ENCODE peak calls at places on chromosomes 1 and 21, in eight cellular contexts. U is colonic mucosa; H is upper lobe of right lung; F is naive thymus-derived CD4-positive, alpha-beta T cell; K is heart left ventricle; S is right cardiac atrium; L is mucosa of descending colon; X is IMR-90. P is an unnamed sample.

GRCh38 chr1:209427811-209428210 is 155.7 kb upstream of the CAMK1G start:
- DNase-seq in U (no peak), H (no peak), F (no peak), K (no peak), S (no peak), L (no peak), X (no peak), P (no peak)

GRCh38 chr1:230501845-230502244 is 75.7 kb upstream of the PGBD5 start:
- DNase-seq in U (peak; percentile 38), H (no peak), F (no peak), K (no peak), S (no peak), L (no peak), X (no peak), P (no peak)

GRCh38 chr1:59705849-59706599 is 108.7 kb upstream of the HOOK1 start:
- DNase-seq in U (no peak), H (no peak), F (no peak), K (peak; percentile 24), S (no peak), L (no peak), X (peak; percentile 93), P (no peak)

GRCh38 chr1:63662056-63662836 is 69.0 kb downstream of the PGM1 start:
- DNase-seq in U (no peak), H (no peak), F (no peak), K (peak; percentile 42), S (peak; percentile 76), L (no peak), X (peak; percentile 67), P (no peak)

GRCh38 chr1:187839873-187840272 is 1011.1 kb downstream of the PLA2G4A start:
- DNase-seq in U (no peak), H (no peak), F (no peak), K (no peak), S (no peak), L (no peak), X (no peak), P (no peak)

GRCh38 chr1:20266141-20266540 is 24.5 kb upstream of the VWA5B1 start:
- DNase-seq in U (no peak), H (no peak), F (no peak), K (no peak), S (no peak), L (no peak), X (peak; percentile 49), P (no peak)

GRCh38 chr21:14526816-14527689 is 19.1 kb downstream of the SAMSN1 start:
- DNase-seq in U (no peak), H (no peak), F (no peak), K (no peak), S (no peak), L (no peak), X (no peak), P (no peak)

GRCh38 chr1:56547977-56548376 is 31.4 kb downstream of the PLPP3 start:
- DNase-seq in U (peak; percentile 42), H (no peak), F (no peak), K (peak; percentile 82), S (peak; percentile 76), L (peak; percentile 36), X (no peak), P (no peak)

GRCh38 chr21:42569732-42570301 is 56.2 kb downstream of the SLC37A1 start:
- DNase-seq in U (no peak), H (peak; percentile 75), F (no peak), K (peak; percentile 13), S (peak; percentile 33), L (peak; percentile 14), X (no peak), P (peak; percentile 7)

GRCh38 chr1:10267319-10267718 is 56.9 kb downstream of the KIF1B start:
- DNase-seq in U (no peak), H (no peak), F (no peak), K (no peak), S (no peak), L (no peak), X (peak; percentile 38), P (no peak)

GRCh38 chr1:108082006-108082405 is 117.0 kb upstream of the VAV3 start:
- DNase-seq in U (no peak), H (no peak), F (no peak), K (peak; percentile 25), S (peak; percentile 50), L (no peak), X (no peak), P (no peak)

GRCh38 chr1:32962248-32962896 is 2.2 kb downstream of the RNF19B start:
- DNase-seq in U (no peak), H (no peak), F (no peak), K (no peak), S (no peak), L (no peak), X (peak; percentile 26), P (no peak)

GRCh38 chr1:85228952-85229351 is 28.1 kb upstream of the SYDE2 start:
- DNase-seq in U (no peak), H (no peak), F (no peak), K (no peak), S (no peak), L (no peak), X (no peak), P (no peak)

GRCh38 chr1:75602486-75602885 is 8.4 kb downstream of the SLC44A5 start:
- DNase-seq in U (no peak), H (no peak), F (no peak), K (no peak), S (no peak), L (no peak), X (no peak), P (no peak)

GRCh38 chr1:209614906-209615305 is 31.4 kb downstream of the CAMK1G start:
- DNase-seq in U (no peak), H (no peak), F (no peak), K (no peak), S (no peak), L (no peak), X (no peak), P (no peak)

GRCh38 chr1:234507089-234507488 is 28.1 kb upstream of the TARBP1 start:
- DNase-seq in U (no peak), H (no peak), F (no peak), K (no peak), S (no peak), L (no peak), X (no peak), P (no peak)

DNA sequence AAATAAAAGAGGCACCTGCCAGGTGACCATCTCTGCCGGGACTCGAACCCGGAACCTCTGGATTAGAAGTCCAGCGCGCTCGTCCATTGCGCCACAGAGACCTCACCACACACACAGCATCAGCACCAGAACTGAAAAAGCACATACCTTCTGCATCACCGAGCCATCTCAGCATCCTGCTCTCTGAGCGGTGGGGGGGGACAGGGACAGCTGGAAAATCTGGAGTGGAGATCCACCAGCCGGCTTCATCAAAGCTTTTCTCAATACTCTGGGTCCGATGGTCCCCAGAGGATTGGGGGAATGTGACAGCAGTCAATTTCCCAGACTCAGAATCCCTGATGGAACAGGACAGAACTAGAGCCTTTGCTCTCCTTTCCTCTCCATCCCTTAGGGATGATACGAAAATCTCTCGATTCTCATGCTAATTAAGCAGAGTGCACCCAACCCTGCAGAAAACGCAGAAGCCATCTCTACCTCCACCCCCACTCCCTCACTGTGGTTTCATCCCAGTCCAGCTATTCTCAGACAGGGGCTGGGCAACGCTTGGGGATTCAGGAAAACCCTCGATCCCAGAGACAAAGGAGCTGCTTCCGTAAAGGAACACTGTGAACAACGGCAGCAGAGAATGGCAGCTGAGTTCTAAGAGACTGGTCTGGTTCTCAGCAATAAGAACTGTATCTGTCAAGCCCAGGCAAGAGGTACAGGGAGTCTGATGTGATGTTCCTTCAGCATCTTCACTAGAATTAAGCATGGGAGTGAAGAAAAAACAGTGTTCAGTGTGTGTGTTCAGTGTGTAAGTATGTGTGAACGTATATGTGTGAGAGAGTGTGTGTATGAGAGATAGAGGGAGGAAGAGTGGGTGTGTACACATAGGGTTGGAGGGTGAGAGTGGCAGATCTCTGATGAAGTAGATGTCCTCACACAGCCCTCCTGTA is 29.6 kb upstream of the CADM3 start:
- DNase-seq in U (no peak), H (no peak), F (no peak), K (no peak), S (no peak), L (no peak), X (peak; percentile 60), P (no peak)
- H3K9me3 ChIP-seq in U (no peaks in the 10 kb centered on the region), H (no peaks in the 10 kb centered on the region), F (no peaks in the 10 kb centered on the region), K (no peaks in the 10 kb centered on the region), S (no peaks in the 10 kb centered on the region), L (no peaks in the 10 kb centered on the region), X (no peaks in the 10 kb centered on the region), P (no peaks in the 10 kb centered on the region)

GRCh38 chr1:170086399-170087032 is 12.0 kb upstream of the KIFAP3 start:
- DNase-seq in U (no peak), H (no peak), F (no peak), K (no peak), S (no peak), L (no peak), X (no peak), P (no peak)

DNA sequence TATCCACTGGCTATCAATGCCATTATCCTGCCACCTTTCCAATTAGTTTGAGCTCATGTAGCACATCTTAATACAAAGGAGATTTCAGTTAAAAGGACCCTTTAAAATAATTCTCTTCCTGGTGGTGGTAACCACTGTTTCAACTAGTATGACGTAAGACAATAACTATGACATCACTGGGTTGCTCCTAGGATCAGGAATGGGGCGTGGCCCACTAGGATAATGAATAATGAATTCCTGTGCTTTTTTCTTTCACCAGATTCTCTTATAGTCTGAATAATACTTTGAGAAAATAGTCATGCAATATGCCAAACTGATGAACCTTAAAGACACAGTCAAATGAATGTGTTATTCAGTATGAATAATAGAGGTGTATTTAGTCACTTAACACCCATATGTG is 10.6 kb upstream of the KIFAP3 start:
- DNase-seq in U (no peak), H (no peak), F (no peak), K (no peak), S (no peak), L (no peak), X (no peak), P (no peak)
- H3K9me3 ChIP-seq in U (no peaks in the 10 kb centered on the region), H (no peaks in the 10 kb centered on the region), F (no peaks in the 10 kb centered on the region), K (no peaks in the 10 kb centered on the region), S (no peaks in the 10 kb centered on the region), L (no peaks in the 10 kb centered on the region), X (no peaks in the 10 kb centered on the region), P (no peaks in the 10 kb centered on the region)

GRCh38 chr1:83015163-83015562 is 983.8 kb downstream of the TTLL7 start:
- DNase-seq in U (no peak), H (no peak), F (no peak), K (no peak), S (no peak), L (no peak), X (no peak), P (no peak)
- H3K9me3 ChIP-seq in U (no peaks in the 10 kb centered on the region), H (no peaks in the 10 kb centered on the region), F (no peaks in the 10 kb centered on the region), K (no peaks in the 10 kb centered on the region), S (no peaks in the 10 kb centered on the region), L (no peaks in the 10 kb centered on the region), X (peaks cover 3% of the 10 kb centered on the region), P (no peaks in the 10 kb centered on the region)

DNA sequence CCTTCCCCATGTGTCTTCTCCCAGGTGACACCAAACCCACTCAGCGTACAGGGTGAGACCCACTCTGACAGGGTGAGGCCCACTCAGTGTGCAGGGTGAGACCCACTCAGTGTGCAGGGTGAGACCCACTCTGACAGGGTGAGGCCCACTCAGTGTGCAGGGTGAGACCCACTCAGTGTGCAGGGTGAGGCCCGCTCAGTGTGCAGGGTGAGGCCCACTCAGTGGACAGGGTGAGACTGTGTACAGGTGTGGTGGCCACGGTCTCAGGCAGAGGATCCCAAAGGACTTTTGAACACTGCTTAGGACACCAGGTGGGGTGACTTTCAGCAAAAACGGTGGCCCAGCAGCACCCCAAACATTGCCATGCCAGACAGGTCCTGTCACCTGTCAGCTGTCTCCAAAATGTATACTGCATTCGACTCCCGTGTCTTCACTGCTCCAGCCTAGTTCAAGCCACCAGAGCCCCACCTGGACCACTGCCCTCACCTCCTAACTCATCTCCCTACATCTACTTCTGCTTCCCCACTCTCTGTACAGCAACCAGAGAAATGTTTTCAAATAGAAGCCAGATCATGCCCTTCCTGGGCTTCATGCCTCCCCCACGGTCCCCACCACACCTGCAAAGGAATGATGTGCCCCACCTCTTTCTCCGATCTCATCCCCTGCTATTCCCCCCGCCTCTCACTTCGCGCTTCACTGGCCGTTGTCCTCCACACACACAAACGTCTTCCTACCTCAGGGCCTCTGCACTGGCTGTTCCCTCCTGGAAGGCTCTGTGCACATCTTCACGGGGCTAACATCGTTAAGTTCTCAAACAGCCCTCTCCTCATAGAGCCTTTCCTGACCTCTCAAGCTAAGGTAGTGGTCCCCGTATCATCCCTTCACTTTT is 52.1 kb downstream of the ACBD3 start:
- DNase-seq in U (no peak), H (no peak), F (no peak), K (no peak), S (no peak), L (no peak), X (no peak), P (no peak)
- H3K9me3 ChIP-seq in U (no peaks in the 10 kb centered on the region), H (no peaks in the 10 kb centered on the region), F (no peaks in the 10 kb centered on the region), K (no peaks in the 10 kb centered on the region), S (no peaks in the 10 kb centered on the region), L (no peaks in the 10 kb centered on the region), X (peaks cover 2% of the 10 kb centered on the region), P (no peaks in the 10 kb centered on the region)

P was measured in T-helper 17 cell.